ENCODE peak calls at places on chromosomes 13 and 19, in seven cellular contexts. Q, B, D, O, W, P and G are unnamed samples.

GRCh38 chr13:104014803-104015645 is 948.8 kb upstream of the SLC10A2 start:
- DNase-seq in P (no peak), O (no peak), W (no peak), D (no peak), B (no peak), Q (no peak), G (no peak)

GRCh38 chr19:55451163-55451521 is 8.0 kb upstream of the SHISA7 start:
- DNase-seq in P (peak; percentile 55), D (no peak), Q (no peak), W (no peak), B (no peak), O (no peak), G (no peak)

GRCh38 chr13:40585911-40586471 is 80.5 kb downstream of the FOXO1 start:
- DNase-seq in B (no peak), D (no peak), P (no peak), Q (no peak), W (no peak), O (no peak), G (no peak)

GRCh38 chr19:860481-861098 is 1.1 kb downstream of the CFD start:
- DNase-seq in O (no peak), W (peak; percentile 52), P (peak; percentile 83), D (peak; percentile 87), Q (peak; percentile 51), B (peak; percentile 85), G (peak; percentile 73)

GRCh38 chr19:45591004-45591637 is 6.5 kb upstream of the OPA3 start:
- DNase-seq in O (no peak), B (peak; percentile 68), D (peak; percentile 58), Q (no peak), P (peak; percentile 79), W (peak; percentile 43), G (peak; percentile 67)

GRCh38 chr13:98675837-98676236 is 76.6 kb downstream of the SLC15A1 start:
- DNase-seq in O (no peak), Q (no peak), B (no peak), P (peak; percentile 59), D (no peak), W (no peak), G (no peak)

GRCh38 chr13:48412100-48412556 is 785 bp downstream of the LPAR6 start:
- DNase-seq in D (no peak), O (no peak), B (no peak), P (no peak), W (no peak), Q (no peak), G (no peak)

GRCh38 chr19:558770-559439 is 13.5 kb upstream of the BSG start:
- DNase-seq in D (no peak), O (no peak), W (no peak), B (peak; percentile 52), Q (no peak), P (no peak), G (no peak)

GRCh38 chr13:59337070-59337469 is 826.7 kb downstream of the DIAPH3 start:
- DNase-seq in O (peak; percentile 30), W (no peak), P (no peak), Q (no peak), B (no peak), D (no peak), G (no peak)

GRCh38 chr13:44108345-44108858 is 228.7 kb downstream of the LACC1 start:
- DNase-seq in Q (no peak), O (peak; percentile 25), W (no peak), B (no peak), P (no peak), D (no peak), G (no peak)

GRCh38 chr19:30968210-30968609 is 381.0 kb downstream of the TSHZ3 start:
- DNase-seq in W (no peak), P (no peak), Q (no peak), D (no peak), O (no peak), B (no peak), G (no peak)

GRCh38 chr13:44309771-44310767 is 63.6 kb upstream of the SERP2 start:
- DNase-seq in Q (no peak), O (peak; percentile 50), W (no peak), P (no peak), D (peak; percentile 78), B (no peak), G (no peak)

GRCh38 chr13:41241626-41242025 is 21.8 kb downstream of the MTRF1 start:
- DNase-seq in D (no peak), Q (no peak), O (no peak), B (no peak), W (no peak), P (no peak), G (no peak)

GRCh38 chr19:55340144-55340783 is 588 bp downstream of the KMT5C start:
- DNase-seq in W (peak; percentile 29), B (peak; percentile 66), P (peak; percentile 79), D (no peak), Q (no peak), O (no peak), G (no peak)

GRCh38 chr13:110061270-110061669 is 245.7 kb downstream of the COL4A1 start:
- DNase-seq in W (no peak), O (no peak), D (no peak), B (no peak), P (no peak), Q (no peak), G (no peak)

GRCh38 chr13:52159159-52159982 is at the start of gene NEK3:
- DNase-seq in O (peak; percentile 81), W (peak; percentile 45), B (peak; percentile 75), P (peak; percentile 88), D (peak; percentile 85), Q (no peak), G (peak; percentile 73)

GRCh38 chr13:101575591-101575990 is 123.1 kb downstream of the ITGBL1 start:
- DNase-seq in D (no peak), B (no peak), W (no peak), P (no peak), O (no peak), Q (no peak), G (no peak)

GRCh38 chr13:114077938-114078335 is 54.5 kb downstream of the RASA3 start:
- DNase-seq in B (peak; percentile 38), W (no peak), Q (peak; percentile 23), O (no peak), P (peak; percentile 44), D (peak; percentile 72), G (peak; percentile 34)

GRCh38 chr19:28887920-28888618 is 324.9 kb downstream of the UQCRFS1 start:
- DNase-seq in Q (no peak), D (no peak), O (no peak), B (peak; percentile 58), W (peak; percentile 77), P (peak; percentile 87), G (peak; percentile 62)

GRCh38 chr19:20269461-20269860 is 102.4 kb downstream of the ZNF486 start:
- DNase-seq in D (no peak), P (no peak), O (no peak), W (no peak), Q (no peak), B (no peak), G (no peak)

GRCh38 chr19:2814426-2814825 is 5.2 kb upstream of the ZNF554 start:
- DNase-seq in B (no peak), D (no peak), W (no peak), Q (no peak), P (no peak), O (no peak), G (no peak)

GRCh38 chr19:310141-310651 is 19.0 kb upstream of the PLPP2 start:
- DNase-seq in B (no peak), Q (no peak), P (no peak), W (no peak), O (no peak), D (no peak), G (no peak)

GRCh38 chr13:29548722-29549446 is 46.6 kb downstream of the SLC7A1 start:
- DNase-seq in O (no peak), P (no peak), W (no peak), B (no peak), Q (no peak), D (no peak), G (no peak)

GRCh38 chr13:113929628-113930615 is 44.0 kb downstream of the C13orf46 start:
- DNase-seq in Q (no peak), W (no peak), B (no peak), D (no peak), P (no peak), O (no peak), G (no peak)

GRCh38 chr19:21362291-21362690 is 3.5 kb downstream of the ZNF738 start:
- DNase-seq in W (no peak), D (no peak), O (no peak), B (no peak), P (no peak), Q (no peak), G (no peak)

GRCh38 chr19:38878575-38879399 is 712 bp upstream of the RINL start:
- DNase-seq in D (peak; percentile 46), B (no peak), O (no peak), Q (no peak), P (peak; percentile 52), W (no peak), G (no peak)
- TF ChIP-seq CTCF in D (no peak), B (no peak), O (no peak), Q (no peak), P (no peak), W (no peak), G (no peak)

GRCh38 chr13:51044023-51044665 is 66.9 kb downstream of the C13orf42 start:
- DNase-seq in B (no peak), P (no peak), Q (no peak), O (no peak), D (no peak), W (no peak), G (no peak)
- TF ChIP-seq CTCF in B (no peak), P (no peak), Q (no peak), O (no peak), D (no peak), W (peak; percentile 27), G (no peak)

GRCh38 chr19:10817291-10818038 is 18.5 kb downstream of the TMED1 start:
- DNase-seq in P (peak; percentile 55), O (no peak), Q (peak; percentile 98), D (peak; percentile 86), B (no peak), W (no peak), G (no peak)

GRCh38 chr19:10816691-10817090 is 19.3 kb downstream of the TMED1 start:
- DNase-seq in P (no peak), O (no peak), W (no peak), Q (no peak), D (no peak), B (no peak), G (no peak)

GRCh38 chr19:10819124-10820060 is 16.6 kb downstream of the TMED1 start:
- DNase-seq in Q (no peak), W (no peak), O (no peak), D (peak; percentile 35), B (no peak), P (peak; percentile 55), G (no peak)

GRCh38 chr19:10818306-10819123 is 17.5 kb downstream of the TMED1 start:
- DNase-seq in D (no peak), Q (no peak), W (no peak), B (no peak), O (no peak), P (peak; percentile 63), G (no peak)

DNA sequence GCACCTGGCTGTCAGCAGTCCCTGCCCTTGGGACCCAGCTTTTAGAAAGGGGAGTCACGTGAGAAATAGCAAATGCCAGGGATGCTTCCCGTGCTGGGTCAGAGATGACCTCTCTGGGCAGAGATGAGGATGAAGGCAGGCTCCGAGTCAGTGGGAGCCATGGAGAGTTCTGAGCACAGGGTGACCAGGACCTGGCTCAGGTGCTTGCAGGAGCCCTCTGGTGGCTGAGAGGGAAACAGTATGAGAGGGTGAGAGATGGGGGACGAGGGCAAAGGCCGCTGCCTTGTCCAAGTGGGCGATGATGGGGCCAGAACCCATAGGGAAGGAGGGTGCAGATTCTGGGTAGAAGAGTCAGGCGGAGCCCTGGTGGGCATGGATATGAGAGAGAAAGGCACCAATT is 15.8 kb downstream of the TMED1 start:
- DNase-seq in W (no peak), O (no peak), D (peak; percentile 29), Q (no peak), P (peak; percentile 36), B (no peak), G (no peak)
- TF ChIP-seq CTCF in W (peak; percentile 22), O (peak; percentile 13), D (peak; percentile 10), Q (peak; percentile 10), P (no peak), B (peak; percentile 13), G (no peak)

GRCh38 chr13:80338781-80339577 is 1.9 kb downstream of the SPRY2 start:
- DNase-seq in B (peak; percentile 86), O (peak; percentile 81), Q (peak; percentile 80), P (peak; percentile 87), D (peak; percentile 89), W (peak; percentile 51), G (peak; percentile 79)
- TF ChIP-seq CTCF in B (peak; percentile 28), O (peak; percentile 25), Q (peak; percentile 36), P (no peak), D (peak; percentile 13), W (peak; percentile 17), G (no peak)